ENCODE peak calls at places on chromosomes 16 and 17, in six cellular contexts. One of them, this sample, is unnamed.
A peak's percentile ranks its signal among the peaks of the same experiment; 100 is the strongest.

GRCh38 chr16:27473101-27473900 is 71.3 kb downstream of the IL21R start:
- DNase-seq in amygdala: no peak
- DNase-seq in uterus: no peak
- DNase-seq in fibroblast of pulmonary artery: no peak
- DNase-seq in NCI-H1105 treated with DMSO at 0.1 percent for 48 hours: no peak
- DNase-seq in HCT116: no peak
- DNase-seq in this sample: no peak

GRCh38 chr17:73691321-73691766 is 47.1 kb upstream of the SDK2 start:
- DNase-seq in amygdala: no peak
- DNase-seq in uterus: no peak
- DNase-seq in fibroblast of pulmonary artery: no peak
- DNase-seq in NCI-H1105 treated with DMSO at 0.1 percent for 48 hours: no peak
- DNase-seq in HCT116: no peak
- DNase-seq in this sample: no peak

GRCh38 chr17:73722163-73722562 is 77.9 kb upstream of the SDK2 start:
- DNase-seq in amygdala: no peak
- DNase-seq in uterus: no peak
- DNase-seq in fibroblast of pulmonary artery: no peak
- DNase-seq in NCI-H1105 treated with DMSO at 0.1 percent for 48 hours: no peak
- DNase-seq in HCT116: no peak
- DNase-seq in this sample: no peak

GRCh38 chr17:1908699-1909309 is 79.0 kb downstream of the RPA1 start:
- DNase-seq in amygdala: peak; percentile 47
- DNase-seq in uterus: peak; percentile 55
- DNase-seq in fibroblast of pulmonary artery: peak; percentile 83
- DNase-seq in NCI-H1105 treated with DMSO at 0.1 percent for 48 hours: peak; percentile 48
- DNase-seq in HCT116: peak; percentile 50
- DNase-seq in this sample: peak; percentile 76

GRCh38 chr17:81517339-81518112 is 4.9 kb upstream of the ACTG1 start:
- DNase-seq in amygdala: no peak
- DNase-seq in uterus: peak; percentile 31
- DNase-seq in fibroblast of pulmonary artery: no peak
- DNase-seq in NCI-H1105 treated with DMSO at 0.1 percent for 48 hours: no peak
- DNase-seq in HCT116: no peak
- DNase-seq in this sample: no peak

GRCh38 chr17:5897320-5897911 is 172.8 kb upstream of the WSCD1 start:
- DNase-seq in amygdala: peak; percentile 3
- DNase-seq in uterus: no peak
- DNase-seq in fibroblast of pulmonary artery: no peak
- DNase-seq in NCI-H1105 treated with DMSO at 0.1 percent for 48 hours: no peak
- DNase-seq in HCT116: no peak
- DNase-seq in this sample: peak; percentile 33

GRCh38 chr17:57862990-57863667 is 13.3 kb upstream of the MRPS23 start:
- DNase-seq in amygdala: peak; percentile 37
- DNase-seq in uterus: peak; percentile 12
- DNase-seq in fibroblast of pulmonary artery: no peak
- DNase-seq in NCI-H1105 treated with DMSO at 0.1 percent for 48 hours: no peak
- DNase-seq in HCT116: no peak
- DNase-seq in this sample: no peak

GRCh38 chr16:31202402-31203385 is at the start of gene PYCARD:
- DNase-seq in amygdala: no peak
- DNase-seq in uterus: peak; percentile 48
- DNase-seq in fibroblast of pulmonary artery: peak; percentile 31
- DNase-seq in NCI-H1105 treated with DMSO at 0.1 percent for 48 hours: no peak
- DNase-seq in HCT116: no peak
- DNase-seq in this sample: peak; percentile 57

GRCh38 chr17:41762841-41763240 is 23.7 kb downstream of the JUP start:
- DNase-seq in amygdala: no peak
- DNase-seq in uterus: no peak
- DNase-seq in fibroblast of pulmonary artery: no peak
- DNase-seq in NCI-H1105 treated with DMSO at 0.1 percent for 48 hours: no peak
- DNase-seq in HCT116: no peak
- DNase-seq in this sample: no peak

GRCh38 chr17:21001111-21001812 is 41.5 kb downstream of the USP22 start:
- DNase-seq in amygdala: peak; percentile 63
- DNase-seq in uterus: no peak
- DNase-seq in fibroblast of pulmonary artery: no peak
- DNase-seq in NCI-H1105 treated with DMSO at 0.1 percent for 48 hours: no peak
- DNase-seq in HCT116: no peak
- DNase-seq in this sample: no peak

GRCh38 chr16:8760021-8760420 is 37.4 kb downstream of the TMEM186 start:
- DNase-seq in amygdala: no peak
- DNase-seq in uterus: no peak
- DNase-seq in fibroblast of pulmonary artery: no peak
- DNase-seq in NCI-H1105 treated with DMSO at 0.1 percent for 48 hours: no peak
- DNase-seq in HCT116: no peak
- DNase-seq in this sample: no peak